ENCODE peak calls at places on chromosomes 6 and 20, in six cellular contexts. V is SK-MEL-5, B is ACHN, C is substantia nigra, R is hepatocyte, L is GM04503. H is an unnamed sample.

GRCh38 chr20:38299963-38300362 is 4.0 kb upstream of the BPI start:
- DNase-seq in V (no peak), B (no peak), C (no peak), R (no peak), L (no peak), H (no peak)

GRCh38 chr6:163926642-163927041 is 512.1 kb downstream of the QKI start:
- DNase-seq in V (no peak), B (no peak), C (peak; percentile 63), R (no peak), L (peak; percentile 8), H (no peak)

GRCh38 chr6:70547313-70547712 is 19.4 kb upstream of the SDHAF4 start:
- DNase-seq in V (peak; percentile 59), B (peak; percentile 24), C (no peak), R (peak; percentile 17), L (no peak), H (no peak)

GRCh38 chr6:27279513-27280063 is 32.1 kb downstream of the PRSS16 start:
- DNase-seq in V (peak; percentile 33), B (peak; percentile 39), C (no peak), R (peak; percentile 32), L (no peak), H (no peak)

GRCh38 chr20:2292711-2293110 is 3.1 kb upstream of the TGM3 start:
- DNase-seq in V (no peak), B (no peak), C (no peak), R (peak; percentile 24), L (no peak), H (no peak)

GRCh38 chr6:50602191-50602810 is 111.0 kb upstream of the TFAP2D start:
- DNase-seq in V (peak; percentile 60), B (peak; percentile 45), C (no peak), R (peak; percentile 63), L (no peak), H (peak; percentile 36)

GRCh38 chr6:90770778-90771177 is 183.9 kb upstream of the MAP3K7 start:
- DNase-seq in V (no peak), B (no peak), C (no peak), R (no peak), L (no peak), H (no peak)

GRCh38 chr6:10968776-10969175 is 75.3 kb downstream of the ELOVL2 start:
- DNase-seq in V (no peak), B (no peak), C (no peak), R (no peak), L (no peak), H (no peak)

GRCh38 chr6:170226647-170227046 is 64.2 kb downstream of the DLL1 start:
- DNase-seq in V (no peak), B (no peak), C (no peak), R (no peak), L (no peak), H (no peak)

GRCh38 chr6:35691027-35691824 is 2.5 kb upstream of the FKBP5 start:
- DNase-seq in V (peak; percentile 71), B (no peak), C (peak; percentile 61), R (peak; percentile 68), L (peak; percentile 21), H (no peak)

GRCh38 chr6:30356519-30356918 is 11.6 kb downstream of the RPP21 start:
- DNase-seq in V (no peak), B (no peak), C (no peak), R (no peak), L (no peak), H (no peak)

GRCh38 chr20:46558511-46558959 is 8.1 kb upstream of the OCSTAMP start:
- DNase-seq in V (peak; percentile 11), B (peak; percentile 90), C (no peak), R (peak; percentile 72), L (peak; percentile 21), H (no peak)

GRCh38 chr6:135358907-135359459 is 138.6 kb downstream of the AHI1 start:
- DNase-seq in V (no peak), B (no peak), C (no peak), R (no peak), L (peak; percentile 21), H (no peak)

GRCh38 chr6:154039231-154039842 is at the start of gene OPRM1:
- DNase-seq in V (peak; percentile 13), B (no peak), C (no peak), R (peak; percentile 77), L (no peak), H (no peak)

GRCh38 chr20:47927385-47927851 is 142.1 kb upstream of the SULF2 start:
- DNase-seq in V (no peak), B (no peak), C (no peak), R (no peak), L (no peak), H (no peak)

GRCh38 chr6:150307520-150307919 is 61.3 kb upstream of the IYD start:
- DNase-seq in V (no peak), B (no peak), C (no peak), R (no peak), L (no peak), H (no peak)

GRCh38 chr20:45944151-45944964 is 9.9 kb downstream of the PCIF1 start:
- DNase-seq in V (no peak), B (peak; percentile 25), C (no peak), R (no peak), L (no peak), H (no peak)

GRCh38 chr6:44224154-44224977 is 971 bp downstream of the SLC29A1 start:
- DNase-seq in V (no peak), B (peak; percentile 15), C (no peak), R (no peak), L (no peak), H (peak; percentile 74)

GRCh38 chr6:118844915-118845314 is 49.0 kb upstream of the ASF1A start:
- DNase-seq in V (no peak), B (no peak), C (no peak), R (no peak), L (no peak), H (no peak)

GRCh38 chr6:116840091-116840490 is 11.2 kb upstream of the GPRC6A start:
- DNase-seq in V (no peak), B (peak; percentile 50), C (no peak), R (no peak), L (no peak), H (no peak)

GRCh38 chr6:85669735-85670194 is 27.1 kb upstream of the SYNCRIP start:
- DNase-seq in V (peak; percentile 84), B (no peak), C (no peak), R (no peak), L (no peak), H (peak; percentile 57)

GRCh38 chr20:46388945-46389344 is 17.5 kb downstream of the ELMO2 start:
- DNase-seq in V (no peak), B (no peak), C (no peak), R (no peak), L (no peak), H (no peak)

GRCh38 chr6:157867155-157867559 is 44.1 kb downstream of the SNX9 start:
- DNase-seq in V (peak; percentile 20), B (peak; percentile 2), C (no peak), R (no peak), L (no peak), H (no peak)